ENCODE peak calls at places on chromosomes 6 and 20, in nine cellular contexts. O is NB4, R is endothelial cell, I is stomach, H is MCF 10A, C is left ventricle myocardium inferior, K is uterus, U is fibroblast of the aortic adventitia, Z is AG04450. D is an unnamed sample.

GRCh38 chr6:169858293-169858934 is 107.0 kb downstream of the ERMARD start:
- DNase-seq in O (no peak), R (no peak), I (peak; percentile 15), H (no peak), C (no peak), K (no peak), U (no peak), Z (no peak), D (no peak)

GRCh38 chr6:50815436-50816114 is 3.1 kb upstream of the TFAP2B start:
- DNase-seq in O (no peak), R (no peak), I (no peak), H (peak; percentile 33), C (no peak), K (no peak), U (peak; percentile 40), Z (no peak), D (no peak)

GRCh38 chr6:167704396-167704801 is 122.3 kb upstream of the AFDN start:
- DNase-seq in O (no peak), R (no peak), I (no peak), H (peak; percentile 5), C (no peak), K (no peak), U (no peak), Z (no peak), D (peak; percentile 20)

GRCh38 chr6:156686940-156687874 is 90.0 kb upstream of the ARID1B start:
- DNase-seq in O (peak; percentile 80), R (peak; percentile 79), I (peak; percentile 91), H (peak; percentile 70), C (peak; percentile 93), K (peak; percentile 91), U (peak; percentile 94), Z (peak; percentile 55), D (peak; percentile 61)

GRCh38 chr6:169427856-169428255 is 174.2 kb upstream of the THBS2 start:
- DNase-seq in O (peak; percentile 19), R (no peak), I (no peak), H (no peak), C (no peak), K (peak; percentile 74), U (peak; percentile 58), Z (peak; percentile 48), D (no peak)

GRCh38 chr6:149037026-149037734 is 280.3 kb upstream of the TAB2 start:
- DNase-seq in O (no peak), R (no peak), I (no peak), H (no peak), C (no peak), K (no peak), U (no peak), Z (peak; percentile 81), D (no peak)

GRCh38 chr6:106087548-106088325 is 1.6 kb downstream of the PRDM1 start:
- DNase-seq in O (no peak), R (no peak), I (no peak), H (peak; percentile 69), C (peak; percentile 23), K (peak; percentile 55), U (peak; percentile 84), Z (no peak), D (no peak)

GRCh38 chr6:110875548-110876169 is 1.1 kb downstream of the AMD1 start:
- DNase-seq in O (peak; percentile 76), R (peak; percentile 42), I (peak; percentile 53), H (peak; percentile 66), C (peak; percentile 48), K (peak; percentile 41), U (peak; percentile 19), Z (no peak), D (no peak)

GRCh38 chr6:146968041-146968760 is 236.0 kb upstream of the STXBP5 start:
- DNase-seq in O (no peak), R (no peak), I (no peak), H (peak; percentile 91), C (no peak), K (no peak), U (peak; percentile 94), Z (peak; percentile 34), D (no peak)

GRCh38 chr20:40942015-40942414 is 86.6 kb upstream of the TOP1 start:
- DNase-seq in O (peak; percentile 32), R (no peak), I (no peak), H (no peak), C (no peak), K (no peak), U (no peak), Z (no peak), D (no peak)

GRCh38 chr20:59718681-59719080 is 114.3 kb downstream of the PHACTR3 start:
- DNase-seq in O (peak; percentile 64), R (no peak), I (no peak), H (no peak), C (no peak), K (no peak), U (no peak), Z (no peak), D (no peak)

GRCh38 chr6:3745566-3746118 is 5.9 kb downstream of the PXDC1 start:
- DNase-seq in O (no peak), R (no peak), I (no peak), H (no peak), C (no peak), K (peak; percentile 15), U (no peak), Z (no peak), D (no peak)

GRCh38 chr6:33156964-33157363 is 35.3 kb downstream of the COL11A2 start:
- DNase-seq in O (no peak), R (no peak), I (no peak), H (no peak), C (no peak), K (no peak), U (no peak), Z (no peak), D (peak; percentile 15)

GRCh38 chr6:56714982-56715456 is 72.3 kb upstream of the DST start:
- DNase-seq in O (no peak), R (no peak), I (no peak), H (peak; percentile 91), C (no peak), K (no peak), U (peak; percentile 70), Z (no peak), D (no peak)

GRCh38 chr20:9121211-9121610 is 52.3 kb downstream of the PLCB4 start:
- DNase-seq in O (no peak), R (no peak), I (no peak), H (no peak), C (no peak), K (no peak), U (no peak), Z (no peak), D (no peak)

GRCh38 chr20:63137851-63138415 is 78.0 kb downstream of the YTHDF1 start:
- DNase-seq in O (no peak), R (no peak), I (no peak), H (no peak), C (no peak), K (no peak), U (no peak), Z (no peak), D (no peak)

GRCh38 chr6:138403324-138403800 is 661 bp upstream of the HEBP2 start:
- DNase-seq in O (peak; percentile 73), R (peak; percentile 52), I (peak; percentile 36), H (no peak), C (peak; percentile 44), K (peak; percentile 30), U (no peak), Z (no peak), D (peak; percentile 51)

GRCh38 chr6:138404666-138405337 is 779 bp downstream of the HEBP2 start:
- DNase-seq in O (peak; percentile 62), R (no peak), I (no peak), H (peak; percentile 26), C (peak; percentile 29), K (peak; percentile 28), U (peak; percentile 23), Z (no peak), D (no peak)

GRCh38 chr6:138405816-138406403 is 1.9 kb downstream of the HEBP2 start:
- DNase-seq in O (no peak), R (no peak), I (no peak), H (no peak), C (no peak), K (no peak), U (no peak), Z (no peak), D (no peak)

GRCh38 chr6:138403801-138404665 is at the start of gene HEBP2:
- DNase-seq in O (peak; percentile 98), R (peak; percentile 92), I (peak; percentile 97), H (peak; percentile 96), C (peak; percentile 96), K (peak; percentile 95), U (peak; percentile 39), Z (no peak), D (peak; percentile 99)

GRCh38 chr6:138406443-138406842 is 2.4 kb downstream of the HEBP2 start:
- DNase-seq in O (peak; percentile 44), R (no peak), I (no peak), H (no peak), C (no peak), K (no peak), U (no peak), Z (no peak), D (no peak)
- TF ChIP-seq CTCF in O (no peak), R (no peak), I (no peak), H (no peak), C (no peak), K (no peak), U (no peak), Z (no peak), D (no peak)

GRCh38 chr6:28393912-28394662 is 5.5 kb downstream of the ZSCAN12 start:
- DNase-seq in O (peak; percentile 38), R (peak; percentile 9), I (no peak), H (peak; percentile 35), C (no peak), K (no peak), U (peak; percentile 26), Z (no peak), D (no peak)
- TF ChIP-seq CTCF in O (peak; percentile 37), R (no peak), I (no peak), H (peak; percentile 33), C (no peak), K (no peak), U (peak; percentile 40), Z (peak; percentile 39), D (peak; percentile 52)

DNA sequence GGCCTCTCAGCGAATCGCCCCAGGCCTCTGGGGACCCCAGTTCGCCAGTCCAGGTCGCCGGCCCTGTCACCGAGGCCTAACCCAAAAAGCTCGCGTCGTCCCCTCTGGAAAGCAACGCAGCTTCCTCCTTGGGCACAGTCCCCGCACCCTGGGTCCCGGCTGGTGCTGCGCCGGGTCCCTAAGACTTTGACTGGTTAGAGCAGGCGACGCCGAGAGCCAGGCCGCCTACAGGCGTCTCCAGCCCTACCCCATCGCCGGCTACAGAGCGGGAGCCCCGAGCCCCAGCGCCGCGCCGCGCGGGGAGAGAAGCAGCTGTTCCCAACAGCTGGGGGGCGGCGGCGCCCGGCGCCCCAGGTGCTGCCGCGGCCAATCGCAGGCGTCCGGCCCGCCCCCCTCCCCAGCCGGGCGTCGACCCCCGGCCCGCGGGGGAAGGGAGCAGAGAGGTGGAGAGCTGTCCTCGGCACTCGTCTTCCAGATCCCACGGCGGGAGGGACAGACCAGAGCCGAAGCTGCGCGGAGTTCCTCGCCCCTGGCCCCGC is 540 bp upstream of the RBM24 start:
- DNase-seq in O (no peak), R (peak; percentile 61), I (peak; percentile 30), H (no peak), C (peak; percentile 75), K (peak; percentile 51), U (no peak), Z (no peak), D (peak; percentile 75)
- TF ChIP-seq CTCF in O (no peak), R (no peak), I (no peak), H (no peak), C (no peak), K (no peak), U (no peak), Z (peak; percentile 16), D (peak; percentile 9)

DNA sequence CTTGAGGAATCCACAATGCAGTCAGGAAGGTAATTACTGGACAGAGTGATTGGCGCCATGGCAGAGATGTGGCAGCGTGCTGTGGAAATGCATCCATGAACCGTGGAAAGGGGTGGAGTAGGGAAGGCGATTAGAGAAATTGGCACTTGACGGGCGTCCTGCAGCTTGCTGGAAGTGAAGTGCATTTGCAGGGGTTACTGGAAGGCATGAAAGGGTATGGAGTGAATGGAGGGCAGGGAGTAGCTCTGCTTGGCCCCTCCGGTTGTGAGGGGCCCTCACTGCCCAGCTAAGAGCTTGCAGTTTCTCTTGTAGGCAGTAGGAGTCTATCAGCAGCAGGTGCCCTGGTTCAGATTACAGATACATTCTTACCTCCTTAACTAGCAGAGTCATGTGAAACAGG is 122.5 kb upstream of the TIAM2 start:
- DNase-seq in O (no peak), R (no peak), I (no peak), H (no peak), C (no peak), K (no peak), U (no peak), Z (no peak), D (peak; percentile 60)
- TF ChIP-seq CTCF in O (no peak), R (no peak), I (no peak), H (no peak), C (no peak), K (no peak), U (no peak), Z (peak; percentile 2), D (peak; percentile 46)